ENCODE peak calls at places on chromosomes 12 and 14, in four cellular contexts. A is GM23248, E is SHP77 treated with DMSO at 0.1 percent for 48 hours, W is amygdala. P is an unnamed sample.

GRCh38 chr14:59464651-59465569 is at the start of gene GPR135:
- DNase-seq in A (peak), E (no peak), W (peak), P (no peak)

GRCh38 chr14:105315941-105316562 is 1.5 kb downstream of the PACS2 start:
- DNase-seq in A (peak), E (no peak), W (no peak), P (no peak)

GRCh38 chr12:89370850-89371249 is 18.5 kb upstream of the DUSP6 start:
- DNase-seq in A (peak), E (no peak), W (no peak), P (no peak)

GRCh38 chr12:77152623-77153193 is 87.3 kb upstream of the E2F7 start:
- DNase-seq in A (peak), E (no peak), W (no peak), P (no peak)

GRCh38 chr12:27843714-27844245 is 63.7 kb upstream of the MANSC4 start:
- DNase-seq in A (no peak), E (no peak), W (no peak), P (no peak)

GRCh38 chr14:101232340-101233015 is 328.8 kb upstream of the DIO3 start:
- DNase-seq in A (peak), E (no peak), W (no peak), P (no peak)

GRCh38 chr14:106436310-106436905 is 910.0 kb downstream of the TMEM121 start:
- DNase-seq in A (peak), E (peak), W (no peak), P (no peak)

GRCh38 chr12:106023034-106023433 is 115.7 kb downstream of the NUAK1 start:
- DNase-seq in A (no peak), E (no peak), W (no peak), P (no peak)

GRCh38 chr12:46671102-46671501 is 154.7 kb downstream of the SLC38A4 start:
- DNase-seq in A (no peak), E (no peak), W (no peak), P (no peak)

GRCh38 chr12:100128509-100128908 is 14.2 kb downstream of the BLTP3B start:
- DNase-seq in A (peak), E (no peak), W (no peak), P (no peak)

GRCh38 chr14:75800792-75801191 is 139.7 kb downstream of the TTLL5 start:
- DNase-seq in A (no peak), E (no peak), W (no peak), P (no peak)

GRCh38 chr12:62860501-62861156 is 74.3 kb downstream of the PPM1H start:
- DNase-seq in A (no peak), E (no peak), W (no peak), P (no peak)

GRCh38 chr14:99348816-99349609 is 77.0 kb upstream of the BCL11B start:
- DNase-seq in A (peak), E (no peak), W (no peak), P (no peak)

GRCh38 chr12:85664429-85664828 is 171.8 kb downstream of the RASSF9 start:
- DNase-seq in A (peak), E (no peak), W (no peak), P (no peak)

GRCh38 chr14:104442107-104442551 is 137.4 kb upstream of the C14orf180 start:
- DNase-seq in A (no peak), E (no peak), W (no peak), P (no peak)

GRCh38 chr14:94111276-94112095 is 950 bp downstream of the IFI27 start:
- DNase-seq in A (no peak), E (no peak), W (no peak), P (no peak)

GRCh38 chr14:101761881-101762529 is 496 bp downstream of the PPP2R5C start:
- DNase-seq in A (peak), E (no peak), W (no peak), P (no peak)

GRCh38 chr12:68358532-68359485 is 26.6 kb upstream of the MDM1 start:
- DNase-seq in A (peak), E (peak), W (peak), P (no peak)

GRCh38 chr12:47277071-47277408 is 197.3 kb upstream of the AMIGO2 start:
- DNase-seq in A (no peak), E (no peak), W (no peak), P (no peak)

GRCh38 chr14:29444805-29445204 is 482.8 kb downstream of the PRKD1 start:
- DNase-seq in A (peak), E (no peak), W (no peak), P (no peak)

GRCh38 chr14:61456720-61457119 is 135.3 kb downstream of the PRKCH start:
- DNase-seq in A (peak), E (peak), W (peak), P (peak)